ENCODE peak calls at places on chromosomes 13 and 19, in nine cellular contexts. T, F, M, Z, A, B, U, L and I are unnamed samples.

GRCh38 chr13:25659091-25659502 is 287.3 kb downstream of the ATP8A2 start:
- DNase-seq in T (no peak), A (no peak), L (peak), M (no peak), B (no peak), F (no peak), Z (peak), U (no peak), I (no peak)

GRCh38 chr13:102039264-102039663 is 362.6 kb downstream of the FGF14 start:
- DNase-seq in T (no peak), A (no peak), Z (no peak), B (no peak), L (no peak), M (no peak), F (no peak), U (no peak), I (no peak)

GRCh38 chr19:38245826-38246498 is 10.2 kb downstream of the PPP1R14A start:
- DNase-seq in M (no peak), L (no peak), A (no peak), U (peak), Z (no peak), B (no peak), F (no peak), T (peak), I (no peak)

GRCh38 chr13:20182231-20182846 is 10.4 kb downstream of the GJB2 start:
- DNase-seq in F (no peak), T (peak), Z (peak), M (no peak), L (peak), U (peak), B (peak), A (peak), I (peak)

GRCh38 chr13:39036212-39036611 is 1.7 kb downstream of the PROSER1 start:
- DNase-seq in T (no peak), M (no peak), U (peak), A (no peak), B (peak), L (no peak), F (no peak), Z (no peak), I (peak)

GRCh38 chr13:85709721-85710120 is 89.5 kb downstream of the SLITRK6 start:
- DNase-seq in B (no peak), U (no peak), Z (no peak), F (no peak), L (no peak), M (no peak), A (no peak), T (no peak), I (no peak)

GRCh38 chr13:114017028-114017630 is 43.3 kb upstream of the C13orf46 start:
- DNase-seq in M (no peak), A (peak), T (peak), L (peak), B (no peak), F (no peak), U (peak), Z (no peak), I (no peak)

GRCh38 chr13:110390572-110390971 is 83.5 kb downstream of the COL4A2 start:
- DNase-seq in U (peak), L (no peak), Z (no peak), M (no peak), F (no peak), T (no peak), B (no peak), A (no peak), I (no peak)

GRCh38 chr13:29922281-29922821 is 71.9 kb upstream of the UBL3 start:
- DNase-seq in Z (no peak), L (peak), F (no peak), B (no peak), U (peak), M (no peak), A (no peak), T (no peak), I (no peak)

GRCh38 chr19:16266586-16266942 is 58.1 kb upstream of the KLF2 start:
- DNase-seq in L (no peak), M (no peak), A (no peak), U (no peak), B (peak), F (no peak), Z (no peak), T (no peak), I (peak)

GRCh38 chr19:45653634-45654033 is 14.4 kb upstream of the GIPR start:
- DNase-seq in L (no peak), B (no peak), M (no peak), F (no peak), Z (no peak), T (peak), A (no peak), U (no peak), I (no peak)

GRCh38 chr13:102530751-102531150 is 66.0 kb upstream of the TPP2 start:
- DNase-seq in A (no peak), Z (no peak), F (no peak), B (no peak), L (no peak), M (no peak), U (no peak), T (no peak), I (no peak)

GRCh38 chr13:26816876-26817275 is 56.3 kb upstream of the GPR12 start:
- DNase-seq in M (no peak), T (no peak), Z (no peak), U (no peak), L (no peak), F (no peak), A (no peak), B (no peak), I (no peak)

GRCh38 chr13:82766732-82767321 is 1115.4 kb downstream of the SLITRK1 start:
- DNase-seq in L (no peak), Z (no peak), B (no peak), M (no peak), U (no peak), F (no peak), T (no peak), A (no peak), I (no peak)